ENCODE peak calls at places on chromosomes 2 and 18, in ten cellular contexts. Q is NCI-H345; S is hippocampal formation; F is left cardiac atrium; H is AG10803; M is H9; I is COR-L47; V is foreskin fibroblast; X is activated CD4-positive, alpha-beta T cell treated with anti-CD3 and anti-CD28 coated beads, Interleukin-2, amount 50 U/mL, for 1 hour; E is hypothalamus. Y is an unnamed sample.

GRCh38 chr2:30914456-30914855 is 107.2 kb upstream of the CAPN13 start:
- DNase-seq in E (no peak), H (no peak), M (no peak), Q (no peak), F (no peak), V (no peak), X (no peak), S (no peak), I (no peak), Y (no peak)

GRCh38 chr2:204664708-204665121 is 119.4 kb downstream of the PARD3B start:
- DNase-seq in X (no peak), H (peak; percentile 87), E (no peak), V (peak; percentile 44), Q (no peak), F (no peak), S (no peak), M (no peak), I (no peak), Y (peak; percentile 67)

GRCh38 chr18:40678318-40678717 is 1276.7 kb upstream of the PIK3C3 start:
- DNase-seq in X (no peak), E (no peak), H (no peak), V (no peak), Q (no peak), I (no peak), F (no peak), S (no peak), M (no peak), Y (no peak)

GRCh38 chr18:48780151-48781001 is 170.4 kb downstream of the SMAD7 start:
- DNase-seq in X (no peak), E (no peak), V (no peak), H (peak; percentile 25), S (no peak), I (no peak), M (no peak), Q (no peak), F (peak; percentile 60), Y (peak; percentile 61)

GRCh38 chr2:142502402-142502801 is 371.6 kb upstream of the LRP1B start:
- DNase-seq in F (no peak), X (no peak), Q (no peak), I (no peak), E (no peak), S (no peak), H (no peak), M (no peak), V (no peak), Y (no peak)

GRCh38 chr2:130819915-130820861 is 16.5 kb upstream of the ARHGEF4 start:
- DNase-seq in Q (no peak), E (peak; percentile 37), S (peak; percentile 57), M (peak; percentile 76), H (no peak), X (no peak), I (no peak), F (no peak), V (no peak), Y (no peak)

GRCh38 chr2:12014088-12014960 is 267.9 kb downstream of the LPIN1 start:
- DNase-seq in F (no peak), H (peak; percentile 89), M (no peak), V (peak; percentile 39), I (peak; percentile 9), Q (no peak), S (no peak), X (no peak), E (no peak), Y (peak; percentile 54)

GRCh38 chr18:71209944-71210343 is 921.1 kb downstream of the SOCS6 start:
- DNase-seq in H (no peak), F (no peak), M (no peak), X (no peak), Q (no peak), S (no peak), V (no peak), E (no peak), I (no peak), Y (peak; percentile 3)

GRCh38 chr2:88603146-88603545 is 24.1 kb downstream of the EIF2AK3 start:
- DNase-seq in E (no peak), V (peak; percentile 27), H (peak; percentile 48), Q (no peak), X (no peak), M (no peak), F (no peak), I (no peak), S (no peak), Y (peak; percentile 66)

GRCh38 chr2:64328415-64328722 is 125.6 kb upstream of the LGALSL start:
- DNase-seq in H (no peak), F (no peak), Q (no peak), M (no peak), X (no peak), S (no peak), E (no peak), V (no peak), I (no peak), Y (no peak)

GRCh38 chr2:226652388-226652787 is 147.2 kb downstream of the IRS1 start:
- DNase-seq in F (no peak), E (no peak), H (peak; percentile 94), V (peak; percentile 83), M (no peak), Q (no peak), I (no peak), S (no peak), X (no peak), Y (peak; percentile 94)

GRCh38 chr18:74412106-74412880 is 44.8 kb downstream of the DIPK1C start:
- DNase-seq in M (no peak), X (no peak), F (no peak), V (no peak), Q (peak; percentile 59), E (peak; percentile 40), H (no peak), I (no peak), S (peak; percentile 77), Y (no peak)

GRCh38 chr2:232142049-232142448 is 180.5 kb downstream of the DIS3L2 start:
- DNase-seq in M (peak; percentile 52), S (peak; percentile 20), Q (peak; percentile 44), H (peak; percentile 21), F (peak; percentile 25), E (peak; percentile 26), X (no peak), I (peak; percentile 3), V (no peak), Y (peak; percentile 47)

GRCh38 chr2:172928754-172929153 is 146.9 kb upstream of the MAP3K20 start:
- DNase-seq in V (peak; percentile 60), I (peak; percentile 29), X (no peak), H (peak; percentile 11), M (no peak), F (no peak), S (no peak), E (no peak), Q (no peak), Y (peak; percentile 76)

GRCh38 chr18:35201502-35201901 is 39.3 kb upstream of the ZNF397 start:
- DNase-seq in V (no peak), M (no peak), X (no peak), H (no peak), S (no peak), I (no peak), E (no peak), F (no peak), Q (no peak), Y (no peak)

GRCh38 chr2:133063792-133064191 is 393.8 kb upstream of the LYPD1 start:
- DNase-seq in E (no peak), S (no peak), H (peak; percentile 5), Q (no peak), M (peak; percentile 50), F (no peak), I (no peak), V (no peak), X (no peak), Y (peak; percentile 65)

GRCh38 chr18:36135264-36135663 is 5.6 kb downstream of the ELP2 start:
- DNase-seq in M (no peak), X (no peak), H (no peak), Q (no peak), V (no peak), I (no peak), E (no peak), F (no peak), S (no peak), Y (no peak)

GRCh38 chr18:34867520-34867919 is 157.4 kb downstream of the DTNA start:
- DNase-seq in H (no peak), I (peak; percentile 2), M (peak; percentile 73), S (no peak), F (no peak), E (no peak), V (no peak), X (no peak), Q (peak; percentile 38), Y (peak; percentile 32)

GRCh38 chr2:112876971-112877361 is 34.0 kb upstream of the IL37 start:
- DNase-seq in V (no peak), E (no peak), X (no peak), I (no peak), H (peak; percentile 5), Q (no peak), F (no peak), S (no peak), M (no peak), Y (peak; percentile 57)

Y was measured in fibroblast of the aortic adventitia.